ENCODE peak calls at places on chromosomes 12 and 14, in six cellular contexts. F, V, S, C, X and M are unnamed samples.

GRCh38 chr12:104591272-104591940 is 134.7 kb downstream of the CHST11 start:
- DNase-seq in C (no peak), S (no peak), V (no peak), F (no peak), X (no peak), M (no peak)

GRCh38 chr14:50770586-50770985 is 60.4 kb downstream of the NIN start:
- DNase-seq in X (no peak), V (no peak), C (no peak), S (no peak), F (no peak), M (no peak)

GRCh38 chr12:58395470-58395869 is 454.1 kb downstream of the ATP23 start:
- DNase-seq in S (no peak), V (no peak), X (no peak), F (no peak), C (no peak), M (no peak)

GRCh38 chr14:91154851-91155625 is 41.2 kb downstream of the DGLUCY start:
- DNase-seq in F (no peak), V (peak), S (no peak), X (peak), C (no peak), M (no peak)

GRCh38 chr12:121279507-121279915 is 17.0 kb downstream of the CAMKK2 start:
- DNase-seq in S (no peak), V (no peak), C (no peak), F (no peak), X (no peak), M (peak)

GRCh38 chr14:68884031-68885030 is 91.5 kb upstream of the ZFP36L1 start:
- DNase-seq in S (no peak), X (peak), C (no peak), V (no peak), F (no peak), M (no peak)

GRCh38 chr14:24366664-24367505 is 1.1 kb upstream of the NFATC4 start:
- DNase-seq in F (peak), V (peak), S (no peak), X (peak), C (peak), M (peak)

GRCh38 chr14:75566321-75566720 is 12.1 kb upstream of the FLVCR2 start:
- DNase-seq in V (no peak), S (no peak), X (no peak), F (peak), C (peak), M (no peak)

GRCh38 chr12:115144425-115144824 is 460.4 kb upstream of the TBX3 start:
- DNase-seq in C (no peak), F (no peak), X (no peak), S (no peak), V (no peak), M (no peak)

GRCh38 chr14:56581041-56581727 is 1.6 kb downstream of the TMEM260 start:
- DNase-seq in V (no peak), X (no peak), C (no peak), F (no peak), S (no peak), M (no peak)

GRCh38 chr14:50590464-50590863 is 30.5 kb downstream of the ATL1 start:
- DNase-seq in X (no peak), F (no peak), S (no peak), V (no peak), C (no peak), M (no peak)

GRCh38 chr12:50980545-50980944 is 28.2 kb downstream of the HIGD1C start:
- DNase-seq in V (no peak), C (no peak), X (no peak), S (no peak), F (no peak), M (no peak)

GRCh38 chr12:21989819-21990412 is 48.7 kb upstream of the ABCC9 start:
- DNase-seq in X (no peak), S (no peak), F (no peak), C (no peak), V (no peak), M (no peak)

GRCh38 chr14:54314365-54315134 is 82.3 kb upstream of the CDKN3 start:
- DNase-seq in X (no peak), C (no peak), V (no peak), S (no peak), F (no peak), M (no peak)

GRCh38 chr14:50529288-50530179 is 2.8 kb downstream of the MAP4K5 start:
- DNase-seq in S (no peak), X (no peak), V (no peak), C (no peak), F (no peak), M (no peak)

GRCh38 chr14:105919458-105920150 is 393.2 kb downstream of the TMEM121 start:
- DNase-seq in F (no peak), C (no peak), X (no peak), S (no peak), V (no peak), M (no peak)

GRCh38 chr12:79596719-79597350 is 93.9 kb downstream of the PAWR start:
- DNase-seq in F (no peak), V (no peak), C (no peak), S (no peak), X (no peak), M (no peak)

GRCh38 chr12:2332947-2333346 is 280.2 kb downstream of the CACNA1C start:
- DNase-seq in S (no peak), X (no peak), C (no peak), V (no peak), F (no peak), M (no peak)

GRCh38 chr14:74257078-74257987 is 18.1 kb downstream of the VSX2 start:
- DNase-seq in F (peak), C (peak), V (peak), S (peak), X (peak), M (no peak)

GRCh38 chr12:104555650-104556049 is 98.9 kb downstream of the CHST11 start:
- DNase-seq in X (peak), C (no peak), V (no peak), S (no peak), F (no peak), M (no peak)

GRCh38 chr12:123268850-123269249 is 2.8 kb downstream of the CDK2AP1 start:
- DNase-seq in F (no peak), V (no peak), S (no peak), X (peak), C (no peak), M (no peak)

GRCh38 chr12:82479511-82479910 is 121.2 kb downstream of the METTL25 start:
- DNase-seq in S (no peak), C (no peak), V (no peak), F (no peak), X (no peak), M (no peak)

GRCh38 chr14:80536456-80536855 is 325.2 kb upstream of the DIO2 start:
- DNase-seq in X (peak), C (no peak), F (no peak), V (no peak), S (no peak), M (no peak)

GRCh38 chr12:32983968-32984367 is 87.4 kb upstream of the PKP2 start:
- DNase-seq in F (no peak), X (no peak), S (no peak), V (peak), C (no peak), M (no peak)

GRCh38 chr14:67934087-67934486 is 114.5 kb downstream of the RAD51B start:
- DNase-seq in V (peak), X (peak), S (no peak), C (no peak), F (no peak), M (no peak)

GRCh38 chr12:5232291-5232690 is 188.6 kb downstream of the KCNA5 start:
- DNase-seq in F (no peak), C (no peak), X (peak), V (no peak), S (no peak), M (no peak)

GRCh38 chr14:73477618-73478266 is 13.0 kb upstream of the RIOX1 start:
- DNase-seq in S (no peak), V (no peak), F (no peak), X (no peak), C (no peak), M (no peak)

GRCh38 chr14:59337151-59337611 is 128.0 kb downstream of the GPR135 start:
- DNase-seq in F (no peak), X (no peak), S (no peak), C (no peak), V (no peak), M (no peak)

GRCh38 chr12:22321620-22322019 is 12.9 kb downstream of the ST8SIA1 start:
- DNase-seq in F (no peak), C (no peak), X (no peak), S (no peak), V (no peak), M (no peak)

GRCh38 chr12:102953221-102953620 is 4.3 kb upstream of the ASCL1 start:
- DNase-seq in F (no peak), C (no peak), V (no peak), S (no peak), X (no peak), M (no peak)

GRCh38 chr14:69913686-69914085 is 34.5 kb downstream of the SMOC1 start:
- DNase-seq in F (no peak), V (no peak), S (no peak), X (no peak), C (no peak), M (no peak)

GRCh38 chr12:130583800-130584199 is 132.3 kb downstream of the RIMBP2 start:
- DNase-seq in S (no peak), C (no peak), V (no peak), X (no peak), F (no peak), M (no peak)

GRCh38 chr12:94271351-94271750 is 123.0 kb downstream of the PLXNC1 start:
- DNase-seq in S (no peak), V (no peak), C (no peak), F (no peak), X (no peak), M (no peak)

GRCh38 chr12:122106891-122107660 is 28.5 kb downstream of the MLXIP start:
- DNase-seq in F (no peak), S (no peak), X (peak), C (no peak), V (no peak), M (no peak)

GRCh38 chr12:80059875-80060274 is 39.5 kb upstream of the OTOGL start:
- DNase-seq in X (no peak), S (no peak), V (no peak), C (no peak), F (no peak), M (no peak)

GRCh38 chr12:109991586-109991985 is 4.6 kb downstream of the GIT2 start:
- DNase-seq in F (no peak), V (no peak), S (no peak), X (no peak), C (no peak), M (no peak)

GRCh38 chr12:28253175-28253641 is 63.0 kb downstream of the CCDC91 start:
- DNase-seq in C (peak), V (no peak), F (peak), S (no peak), X (no peak), M (no peak)

GRCh38 chr12:115341442-115341841 is 657.5 kb upstream of the TBX3 start:
- DNase-seq in X (no peak), C (no peak), V (no peak), F (no peak), S (no peak), M (no peak)